ENCODE peak calls at places on chromosome 13, in five cellular contexts. I, O, J, Z and G are unnamed samples.

GRCh38 chr13:69935043-69935442 is 172.6 kb upstream of the ATXN8OS start:
- DNase-seq in I (no peak), O (no peak), J (no peak), Z (no peak), G (peak; percentile 44)

GRCh38 chr13:107713314-107713713 is 502.0 kb downstream of the LIG4 start:
- DNase-seq in I (no peak), O (no peak), J (no peak), Z (peak; percentile 22), G (no peak)

GRCh38 chr13:106096661-106097092 is 438.8 kb downstream of the EFNB2 start:
- DNase-seq in I (no peak), O (no peak), J (no peak), Z (no peak), G (peak; percentile 90)

GRCh38 chr13:74074723-74075122 is 59.5 kb downstream of the KLF12 start:
- DNase-seq in I (no peak), O (no peak), J (no peak), Z (no peak), G (peak; percentile 34)

GRCh38 chr13:23621316-23621645 is 51.1 kb downstream of the TNFRSF19 start:
- DNase-seq in I (no peak), O (no peak), J (no peak), Z (no peak), G (peak; percentile 79)

GRCh38 chr13:71499235-71499634 is 367.8 kb downstream of the DACH1 start:
- DNase-seq in I (no peak), O (no peak), J (no peak), Z (no peak), G (no peak)

GRCh38 chr13:38824342-38824741 is 137.5 kb downstream of the FREM2 start:
- DNase-seq in I (no peak), O (no peak), J (no peak), Z (no peak), G (no peak)

GRCh38 chr13:113839536-113840204 is 24.2 kb downstream of the GAS6 start:
- DNase-seq in I (no peak), O (no peak), J (no peak), Z (no peak), G (no peak)

GRCh38 chr13:109792416-109793090 is 6.2 kb upstream of the IRS2 start:
- DNase-seq in I (no peak), O (no peak), J (no peak), Z (no peak), G (no peak)

GRCh38 chr13:112172641-112173171 is 105.8 kb downstream of the SOX1 start:
- DNase-seq in I (no peak), O (peak; percentile 26), J (no peak), Z (no peak), G (no peak)

GRCh38 chr13:21671793-21672680 is 1.2 kb downstream of the FGF9 start:
- DNase-seq in I (no peak), O (peak; percentile 18), J (no peak), Z (peak; percentile 33), G (no peak)

GRCh38 chr13:36712785-36713184 is 39.0 kb downstream of the SERTM1 start:
- DNase-seq in I (no peak), O (no peak), J (no peak), Z (no peak), G (peak; percentile 18)

GRCh38 chr13:23570099-23570926 is at the start of gene TNFRSF19:
- DNase-seq in I (no peak), O (peak; percentile 75), J (no peak), Z (peak; percentile 45), G (peak; percentile 35)

GRCh38 chr13:109126973-109127615 is 497.7 kb downstream of the MYO16 start:
- DNase-seq in I (no peak), O (peak; percentile 63), J (no peak), Z (no peak), G (no peak)

GRCh38 chr13:105894711-105895110 is 640.8 kb downstream of the EFNB2 start:
- DNase-seq in I (no peak), O (no peak), J (no peak), Z (no peak), G (no peak)

GRCh38 chr13:26616126-26616525 is 58.6 kb downstream of the WASF3 start:
- DNase-seq in I (peak; percentile 37), O (no peak), J (no peak), Z (no peak), G (peak; percentile 45)

GRCh38 chr13:43333176-43333575 is 309.8 kb downstream of the DNAJC15 start:
- DNase-seq in I (peak; percentile 36), O (no peak), J (no peak), Z (peak; percentile 57), G (no peak)

GRCh38 chr13:71578048-71578447 is 289.0 kb downstream of the DACH1 start:
- DNase-seq in I (no peak), O (no peak), J (no peak), Z (no peak), G (no peak)

GRCh38 chr13:66021846-66022245 is 1208.3 kb downstream of the PCDH9 start:
- DNase-seq in I (no peak), O (no peak), J (no peak), Z (no peak), G (no peak)

GRCh38 chr13:31008400-31009115 is 76.1 kb downstream of the TEX26 start:
- DNase-seq in I (no peak), O (no peak), J (no peak), Z (no peak), G (no peak)